ENCODE peak calls at places on chromosome 19, in nine cellular contexts. Q is ovary, N is suprapubic skin, J is SK-N-SH, S is stomach, L is A549, P is transverse colon, G is K562, D is GM12878. B is an unnamed sample.

GRCh38 chr19:36081385-36081784 is 26.7 kb downstream of the WDR62 start:
- DNase-seq in N (no peak), Q (no peak), D (no peak), G (no peak), J (no peak), P (no peak), L (no peak), S (no peak), B (no peak)

GRCh38 chr19:11244846-11245589 is 5.6 kb downstream of the ANGPTL8 start:
- DNase-seq in D (no peak), J (no peak), L (no peak), N (no peak), G (no peak), S (no peak), P (no peak), Q (no peak), B (no peak)

GRCh38 chr19:53906211-53907192 is 2.6 kb upstream of the CACNG7 start:
- DNase-seq in Q (peak), D (no peak), S (peak), G (peak), L (no peak), J (peak), P (peak), N (no peak), B (peak)

GRCh38 chr19:6717036-6717435 is 3.4 kb downstream of the C3 start:
- DNase-seq in L (no peak), S (no peak), P (no peak), N (no peak), D (no peak), G (peak), Q (no peak), J (no peak), B (no peak)

GRCh38 chr19:47124937-47125668 is 5.5 kb upstream of the SAE1 start:
- DNase-seq in J (peak), S (no peak), Q (no peak), N (no peak), L (peak), P (no peak), G (peak), D (no peak), B (no peak)

GRCh38 chr19:38006361-38007045 is 99.5 kb downstream of the SIPA1L3 start:
- DNase-seq in S (no peak), Q (no peak), D (peak), L (no peak), G (no peak), J (no peak), P (no peak), N (no peak), B (no peak)

GRCh38 chr19:17794731-17795494 is at the start of gene B3GNT3:
- DNase-seq in Q (peak), D (no peak), G (peak), N (no peak), L (peak), S (peak), P (peak), J (no peak), B (no peak)

GRCh38 chr19:54502518-54503048 is at the start of gene LAIR2:
- DNase-seq in N (no peak), L (no peak), J (no peak), Q (no peak), D (no peak), G (no peak), P (no peak), S (no peak), B (no peak)

GRCh38 chr19:29528946-29529645 is 3.3 kb downstream of the VSTM2B start:
- DNase-seq in Q (peak), S (no peak), N (no peak), D (no peak), L (peak), G (no peak), P (no peak), J (no peak), B (no peak)

GRCh38 chr19:39083599-39083982 is 577 bp upstream of the ACP7 start:
- DNase-seq in J (no peak), L (no peak), D (no peak), Q (no peak), G (no peak), S (no peak), P (no peak), N (no peak), B (no peak)

GRCh38 chr19:1668339-1669123 is 16.1 kb upstream of the TCF3 start:
- DNase-seq in P (peak), G (no peak), N (no peak), Q (no peak), S (no peak), J (no peak), D (no peak), L (no peak), B (no peak)

GRCh38 chr19:3108775-3109174 is 14.6 kb downstream of the GNA11 start:
- DNase-seq in S (peak), J (peak), N (peak), Q (peak), G (peak), P (peak), D (no peak), L (peak), B (peak)

GRCh38 chr19:33731886-33732285 is 64.8 kb upstream of the KCTD15 start:
- DNase-seq in G (no peak), P (no peak), N (no peak), D (no peak), S (no peak), J (no peak), Q (no peak), L (no peak), B (no peak)

GRCh38 chr19:31980851-31981250 is 364.6 kb upstream of the ZNF507 start:
- DNase-seq in P (no peak), J (no peak), Q (no peak), S (no peak), N (no peak), L (no peak), D (no peak), G (no peak), B (no peak)

GRCh38 chr19:6213696-6214585 is 65.8 kb downstream of the MLLT1 start:
- DNase-seq in G (no peak), S (no peak), P (no peak), Q (peak), N (peak), J (peak), L (no peak), D (no peak), B (no peak)

GRCh38 chr19:1136201-1136600 is 32.4 kb downstream of the GPX4 start:
- DNase-seq in N (no peak), P (peak), L (no peak), J (no peak), S (no peak), Q (no peak), G (no peak), D (no peak), B (no peak)

GRCh38 chr19:46608581-46609345 is 7.6 kb downstream of the CALM3 start:
- DNase-seq in L (no peak), S (no peak), G (no peak), D (no peak), Q (peak), N (no peak), P (peak), J (peak), B (no peak)

GRCh38 chr19:33055718-33056117 is 9.0 kb downstream of the RHPN2 start:
- DNase-seq in S (no peak), N (no peak), Q (no peak), G (no peak), J (no peak), L (no peak), P (no peak), D (no peak), B (no peak)

GRCh38 chr19:40252395-40252794 is 25.9 kb upstream of the CCNP start:
- DNase-seq in D (no peak), S (no peak), P (no peak), G (no peak), L (no peak), J (no peak), N (no peak), Q (no peak), B (no peak)

GRCh38 chr19:27392027-27392632 is 1820.8 kb downstream of the UQCRFS1 start:
- DNase-seq in D (no peak), P (no peak), J (no peak), L (no peak), N (peak), Q (peak), G (no peak), S (peak), B (no peak)

GRCh38 chr19:33381101-33381500 is 7.6 kb downstream of the CEBPG start:
- DNase-seq in L (no peak), S (no peak), G (no peak), Q (no peak), J (no peak), P (no peak), N (peak), D (no peak), B (no peak)

GRCh38 chr19:43767316-43767715 is 12.6 kb upstream of the SMG9 start:
- DNase-seq in N (no peak), Q (no peak), D (no peak), J (no peak), P (no peak), L (no peak), S (no peak), G (no peak), B (no peak)

GRCh38 chr19:2756921-2757881 is 17.4 kb upstream of the SLC39A3 start:
- DNase-seq in G (no peak), L (no peak), S (no peak), J (no peak), Q (no peak), P (no peak), N (no peak), D (no peak), B (no peak)

GRCh38 chr19:5131866-5132561 is 163.1 kb downstream of the KDM4B start:
- DNase-seq in S (no peak), G (no peak), D (no peak), J (no peak), P (no peak), N (no peak), L (no peak), Q (no peak), B (no peak)

GRCh38 chr19:30393729-30394480 is 21.7 kb downstream of the ZNF536 start:
- DNase-seq in S (no peak), P (no peak), D (no peak), G (no peak), Q (no peak), L (no peak), N (no peak), J (no peak), B (no peak)

GRCh38 chr19:23436944-23437343 is 41.7 kb upstream of the ZNF91 start:
- DNase-seq in J (no peak), S (no peak), L (peak), G (peak), P (no peak), D (no peak), N (no peak), Q (no peak), B (no peak)

GRCh38 chr19:17577698-17578097 is 22.2 kb downstream of the COLGALT1 start:
- DNase-seq in N (no peak), L (no peak), G (no peak), Q (no peak), D (no peak), J (no peak), P (no peak), S (no peak), B (no peak)

GRCh38 chr19:55232986-55233385 is 4.4 kb upstream of the TMEM86B start:
- DNase-seq in D (no peak), N (no peak), Q (no peak), S (no peak), P (no peak), L (no peak), J (no peak), G (no peak), B (no peak)

GRCh38 chr19:41298327-41298964 is 11.5 kb upstream of the CCDC97 start:
- DNase-seq in S (peak), D (no peak), P (peak), J (no peak), N (peak), G (no peak), Q (no peak), L (no peak), B (peak)

GRCh38 chr19:1855828-1856255 is 7.5 kb downstream of the KLF16 start:
- DNase-seq in L (no peak), G (no peak), N (no peak), S (no peak), Q (no peak), D (no peak), P (no peak), J (no peak), B (no peak)

GRCh38 chr19:40411125-40411842 is 1.9 kb downstream of the PRX start:
- DNase-seq in P (peak), G (peak), N (no peak), L (no peak), J (peak), Q (no peak), D (no peak), S (no peak), B (no peak)

GRCh38 chr19:2796659-2797266 is 11.5 kb downstream of the THOP1 start:
- DNase-seq in S (no peak), L (no peak), Q (no peak), P (no peak), D (no peak), J (no peak), N (no peak), G (no peak), B (no peak)

GRCh38 chr19:40982594-40983101 is 8.4 kb upstream of the CYP2B6 start:
- DNase-seq in J (no peak), S (no peak), D (no peak), L (no peak), Q (no peak), G (no peak), N (no peak), P (no peak), B (no peak)

GRCh38 chr19:35813043-35813890 is 622 bp upstream of the PRODH2 start:
- DNase-seq in N (no peak), Q (no peak), S (no peak), G (no peak), J (no peak), P (no peak), L (no peak), D (no peak), B (no peak)

GRCh38 chr19:11091343-11092153 is 2.3 kb downstream of the LDLR start:
- DNase-seq in D (no peak), P (peak), G (no peak), Q (peak), S (peak), N (peak), L (peak), J (no peak), B (no peak)

DNA sequence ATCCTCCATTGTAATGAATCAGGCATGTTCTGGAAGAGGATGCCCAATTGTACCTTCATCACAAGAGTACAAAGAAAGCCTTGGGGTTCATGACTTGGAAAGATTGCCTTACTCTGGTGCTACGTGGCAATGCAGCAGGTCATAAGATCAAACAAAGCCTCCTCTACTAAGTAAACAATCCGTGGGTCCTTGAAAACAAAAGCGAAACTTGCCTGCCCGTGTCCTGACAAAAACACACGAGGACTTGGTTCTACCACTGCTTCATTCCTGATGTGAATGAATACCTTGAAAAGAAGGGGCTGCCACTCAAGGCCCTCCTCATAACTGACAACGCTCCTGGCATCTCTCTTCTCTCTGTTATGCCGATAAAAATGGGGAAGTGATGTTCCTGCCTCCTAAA is 18.9 kb downstream of the ZNF563 start:
- DNase-seq in L (no peak), J (no peak), Q (no peak), D (no peak), P (no peak), G (no peak), S (peak), N (no peak), B (no peak)
- TF ChIP-seq EP300 in L (no peak), J (no peak), Q (no peak), D (no peak), P (no peak), G (no peak), S (no peak), N (no peak), B (no peak)

DNA sequence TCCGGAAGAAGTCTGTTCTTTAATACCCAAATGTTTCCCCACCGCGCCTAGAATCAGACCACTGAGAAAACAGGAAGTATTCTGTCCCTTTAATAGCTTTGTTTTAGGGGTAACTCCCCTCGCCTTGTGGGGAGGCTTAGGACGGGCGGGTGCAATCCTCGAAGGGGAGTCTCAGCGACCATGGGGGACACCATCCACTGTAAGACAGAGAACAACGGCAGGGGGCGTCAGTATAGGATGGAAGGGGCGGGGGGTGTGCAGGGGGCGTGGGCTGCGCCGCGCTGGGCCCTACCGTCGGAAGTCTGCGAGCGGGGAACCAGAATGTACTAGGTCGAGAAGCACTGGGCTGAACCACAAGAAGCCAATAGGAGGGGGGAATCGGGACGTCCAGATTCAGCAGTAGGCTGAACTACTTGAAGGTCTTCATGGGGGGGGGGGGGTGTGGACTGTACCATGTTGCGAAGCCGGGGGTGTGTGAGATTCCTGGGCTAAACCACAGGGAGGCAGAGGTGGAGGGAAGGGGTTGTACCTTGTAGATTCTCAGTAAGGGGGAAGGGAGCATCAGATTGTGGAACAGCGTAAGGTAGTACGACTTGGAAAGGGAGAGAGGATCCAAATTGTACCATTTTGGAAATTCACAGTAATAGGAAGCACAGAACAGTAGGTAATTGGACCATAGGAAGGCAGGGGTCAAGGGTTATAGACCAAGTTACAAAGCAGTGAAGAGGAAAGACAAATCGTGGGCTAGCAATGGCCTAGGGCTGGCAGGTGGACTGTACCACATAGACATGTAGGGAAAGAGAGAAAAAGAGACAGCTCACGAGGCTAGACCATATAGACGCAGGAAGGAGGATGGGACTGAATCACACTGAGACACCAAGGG is 1.0 kb upstream of the DBP start:
- DNase-seq in J (peak), L (peak), N (peak), P (peak), G (peak), D (no peak), Q (peak), S (peak), B (no peak)
- TF ChIP-seq EP300 in J (no peak), L (no peak), N (no peak), P (no peak), G (peak), D (no peak), Q (no peak), S (no peak), B (peak)

GRCh38 chr19:51398096-51398704 is 7.8 kb upstream of the C19orf84 start:
- DNase-seq in S (no peak), J (peak), P (no peak), D (no peak), Q (no peak), G (peak), N (no peak), L (peak), B (no peak)
- TF ChIP-seq EP300 in S (no peak), J (no peak), P (no peak), D (no peak), Q (no peak), G (no peak), N (no peak), L (no peak), B (no peak)

GRCh38 chr19:19258589-19259338 is 14.3 kb downstream of the TM6SF2 start:
- DNase-seq in N (no peak), L (no peak), P (no peak), D (no peak), J (no peak), S (no peak), G (no peak), Q (no peak), B (no peak)

GRCh38 chr19:19257836-19258588 is 15.1 kb downstream of the TM6SF2 start:
- DNase-seq in J (no peak), P (no peak), L (no peak), S (no peak), D (no peak), Q (no peak), G (no peak), N (no peak), B (no peak)

GRCh38 chr19:19260417-19260816 is 12.7 kb downstream of the TM6SF2 start:
- DNase-seq in N (no peak), J (no peak), D (no peak), S (no peak), G (no peak), Q (no peak), P (no peak), L (no peak), B (no peak)

GRCh38 chr19:19260842-19261241 is 12.3 kb downstream of the TM6SF2 start:
- DNase-seq in J (no peak), D (no peak), G (no peak), N (no peak), P (no peak), L (no peak), Q (no peak), S (no peak), B (no peak)

GRCh38 chr19:19259741-19260140 is 13.4 kb downstream of the TM6SF2 start:
- DNase-seq in L (peak), N (no peak), G (peak), Q (no peak), S (no peak), D (no peak), J (peak), P (no peak), B (no peak)
- TF ChIP-seq EP300 in L (no peak), N (no peak), G (no peak), Q (no peak), S (no peak), D (no peak), J (no peak), P (no peak), B (no peak)

DNA sequence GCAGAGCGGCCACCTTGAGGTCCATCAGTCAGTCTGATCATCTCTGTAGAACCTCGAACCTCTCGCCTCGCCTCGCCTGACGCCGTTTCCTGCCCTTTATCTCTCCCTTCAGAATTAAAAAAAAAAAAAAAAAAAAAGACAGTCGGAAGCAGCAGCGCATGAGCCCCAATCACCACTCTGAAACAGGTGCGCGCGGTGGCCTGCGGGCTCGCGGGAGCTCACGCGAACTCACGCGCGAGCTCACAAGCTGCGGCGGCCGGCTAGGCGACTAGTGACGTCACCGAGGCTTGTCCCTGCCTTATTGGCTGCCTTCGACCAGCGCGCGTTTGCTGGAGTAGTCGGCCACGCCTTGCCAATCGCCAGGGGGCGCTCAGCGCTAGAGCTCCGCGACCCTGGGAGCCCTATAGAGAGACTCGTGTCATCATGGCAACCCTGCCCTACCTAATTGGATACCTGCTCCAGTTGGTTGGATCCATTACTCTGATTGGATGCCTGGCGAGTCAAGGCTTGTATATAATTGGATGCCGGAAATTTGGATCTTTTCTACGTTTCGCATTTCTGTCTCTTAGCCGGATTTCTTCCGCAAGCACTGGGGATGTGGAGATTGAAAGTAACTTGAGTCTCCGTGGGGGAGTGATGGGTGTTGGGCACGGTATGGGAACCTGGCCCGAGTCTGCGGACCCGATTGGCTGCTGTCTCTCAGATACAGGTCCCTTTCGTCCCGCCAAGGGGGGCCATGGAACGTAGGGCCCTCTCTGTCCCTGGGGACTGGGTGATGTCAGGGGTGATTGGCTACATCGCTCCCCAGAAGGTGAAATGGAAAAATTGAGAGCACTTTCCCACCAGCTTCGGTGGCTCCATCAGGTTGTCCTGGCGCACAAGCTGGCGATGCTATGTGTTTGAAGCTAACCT is 31.6 kb downstream of the SYT3 start:
- DNase-seq in N (no peak), S (peak), G (peak), D (peak), J (peak), P (peak), L (peak), Q (peak), B (peak)
- TF ChIP-seq EP300 in N (no peak), S (no peak), G (no peak), D (no peak), J (no peak), P (no peak), L (no peak), Q (no peak), B (no peak)

GRCh38 chr19:15025237-15025636 is 24.0 kb upstream of the CASP14 start:
- DNase-seq in J (peak), Q (no peak), G (peak), S (no peak), D (no peak), L (peak), P (no peak), N (no peak), B (no peak)
- TF ChIP-seq EP300 in J (no peak), Q (no peak), G (no peak), S (no peak), D (no peak), L (no peak), P (no peak), N (no peak), B (no peak)

GRCh38 chr19:42693760-42694350 is 46.4 kb downstream of the PSG3 start:
- DNase-seq in N (no peak), S (no peak), L (peak), P (no peak), D (no peak), G (peak), J (peak), Q (no peak), B (no peak)
- TF ChIP-seq EP300 in N (no peak), S (no peak), L (no peak), P (no peak), D (no peak), G (no peak), J (no peak), Q (no peak), B (no peak)

GRCh38 chr19:16325671-16326400 is 1.2 kb downstream of the KLF2 start:
- DNase-seq in S (no peak), D (no peak), L (peak), G (no peak), J (peak), Q (peak), N (peak), P (peak), B (no peak)
- TF ChIP-seq EP300 in S (no peak), D (no peak), L (no peak), G (no peak), J (no peak), Q (no peak), N (no peak), P (no peak), B (no peak)